ENCODE peak calls at places on chromosomes 1 and 21, in eight cellular contexts. One of them, this sample, is unnamed. For H3K9me3 and H3K4me1, the result is how much of the 10 kb centered on the place peaks cover.

GRCh38 chr1:151846062-151846568 is 6.5 kb upstream of the C2CD4D start:
- DNase-seq in pancreas: no peak
- DNase-seq in tibial artery: peak
- DNase-seq in adrenal gland: no peak
- DNase-seq in gastrocnemius medialis: no peak
- DNase-seq in colonic mucosa: no peak
- DNase-seq in right cardiac atrium: peak
- DNase-seq in effector memory CD4-positive, alpha-beta T cell: no peak
- DNase-seq in this sample: peak

GRCh38 chr1:98940680-98941079 is 64.0 kb downstream of the PLPPR5 start:
- DNase-seq in pancreas: no peak
- DNase-seq in tibial artery: no peak
- DNase-seq in adrenal gland: no peak
- DNase-seq in gastrocnemius medialis: no peak
- DNase-seq in colonic mucosa: no peak
- DNase-seq in right cardiac atrium: no peak
- DNase-seq in effector memory CD4-positive, alpha-beta T cell: no peak
- DNase-seq in this sample: peak

GRCh38 chr1:206105612-206106011 is 11.6 kb downstream of the AVPR1B start:
- DNase-seq in pancreas: no peak
- DNase-seq in tibial artery: no peak
- DNase-seq in adrenal gland: no peak
- DNase-seq in gastrocnemius medialis: no peak
- DNase-seq in colonic mucosa: no peak
- DNase-seq in right cardiac atrium: no peak
- DNase-seq in effector memory CD4-positive, alpha-beta T cell: no peak
- DNase-seq in this sample: no peak

GRCh38 chr1:160826546-160826945 is 30.6 kb downstream of the LY9 start:
- DNase-seq in pancreas: no peak
- DNase-seq in tibial artery: no peak
- DNase-seq in adrenal gland: no peak
- DNase-seq in gastrocnemius medialis: no peak
- DNase-seq in colonic mucosa: no peak
- DNase-seq in right cardiac atrium: no peak
- DNase-seq in effector memory CD4-positive, alpha-beta T cell: no peak
- DNase-seq in this sample: peak

GRCh38 chr1:155982106-155982505 is 3.8 kb upstream of the ARHGEF2 start:
- DNase-seq in pancreas: no peak
- DNase-seq in tibial artery: no peak
- DNase-seq in adrenal gland: no peak
- DNase-seq in gastrocnemius medialis: no peak
- DNase-seq in colonic mucosa: no peak
- DNase-seq in right cardiac atrium: no peak
- DNase-seq in effector memory CD4-positive, alpha-beta T cell: no peak
- DNase-seq in this sample: no peak

GRCh38 chr1:26317612-26318337 is at the start of gene CD52:
- DNase-seq in pancreas: no peak
- DNase-seq in tibial artery: no peak
- DNase-seq in adrenal gland: no peak
- DNase-seq in gastrocnemius medialis: no peak
- DNase-seq in colonic mucosa: no peak
- DNase-seq in right cardiac atrium: no peak
- DNase-seq in effector memory CD4-positive, alpha-beta T cell: peak
- DNase-seq in this sample: no peak

GRCh38 chr21:28479660-28480059 is 513.0 kb downstream of the LTN1 start:
- DNase-seq in pancreas: no peak
- DNase-seq in tibial artery: no peak
- DNase-seq in adrenal gland: no peak
- DNase-seq in gastrocnemius medialis: no peak
- DNase-seq in colonic mucosa: no peak
- DNase-seq in right cardiac atrium: no peak
- DNase-seq in effector memory CD4-positive, alpha-beta T cell: no peak
- DNase-seq in this sample: no peak

GRCh38 chr1:212721388-212722247 is 22.0 kb upstream of the BATF3 start:
- DNase-seq in pancreas: no peak
- DNase-seq in tibial artery: no peak
- DNase-seq in adrenal gland: no peak
- DNase-seq in gastrocnemius medialis: no peak
- DNase-seq in colonic mucosa: no peak
- DNase-seq in right cardiac atrium: no peak
- DNase-seq in effector memory CD4-positive, alpha-beta T cell: no peak
- DNase-seq in this sample: peak

GRCh38 chr1:92538413-92539061 is 51.8 kb upstream of the GFI1 start:
- DNase-seq in pancreas: no peak
- DNase-seq in tibial artery: no peak
- DNase-seq in adrenal gland: no peak
- DNase-seq in gastrocnemius medialis: no peak
- DNase-seq in colonic mucosa: no peak
- DNase-seq in right cardiac atrium: no peak
- DNase-seq in effector memory CD4-positive, alpha-beta T cell: no peak
- DNase-seq in this sample: no peak

GRCh38 chr1:40450491-40451237 is 388 bp downstream of the ZFP69B start:
- DNase-seq in pancreas: peak
- DNase-seq in tibial artery: no peak
- DNase-seq in adrenal gland: peak
- DNase-seq in gastrocnemius medialis: no peak
- DNase-seq in colonic mucosa: peak
- DNase-seq in right cardiac atrium: peak
- DNase-seq in effector memory CD4-positive, alpha-beta T cell: peak
- DNase-seq in this sample: no peak

GRCh38 chr1:225253784-225254183 is 174.1 kb downstream of the LBR start:
- DNase-seq in pancreas: no peak
- DNase-seq in tibial artery: no peak
- DNase-seq in adrenal gland: no peak
- DNase-seq in gastrocnemius medialis: no peak
- DNase-seq in colonic mucosa: no peak
- DNase-seq in right cardiac atrium: no peak
- DNase-seq in effector memory CD4-positive, alpha-beta T cell: no peak
- DNase-seq in this sample: no peak

GRCh38 chr1:18652791-18653190 is 22.1 kb downstream of the PAX7 start:
- DNase-seq in pancreas: no peak
- DNase-seq in tibial artery: no peak
- DNase-seq in adrenal gland: no peak
- DNase-seq in gastrocnemius medialis: no peak
- DNase-seq in colonic mucosa: no peak
- DNase-seq in right cardiac atrium: no peak
- DNase-seq in effector memory CD4-positive, alpha-beta T cell: no peak
- DNase-seq in this sample: no peak

GRCh38 chr1:1678581-1679380 is 13.8 kb downstream of the SLC35E2B start:
- DNase-seq in pancreas: peak
- DNase-seq in tibial artery: peak
- DNase-seq in adrenal gland: no peak
- DNase-seq in gastrocnemius medialis: no peak
- DNase-seq in colonic mucosa: peak
- DNase-seq in right cardiac atrium: peak
- DNase-seq in effector memory CD4-positive, alpha-beta T cell: no peak
- DNase-seq in this sample: no peak

GRCh38 chr1:203208181-203208580 is 21.3 kb downstream of the CHIT1 start:
- DNase-seq in pancreas: no peak
- DNase-seq in tibial artery: no peak
- DNase-seq in adrenal gland: no peak
- DNase-seq in gastrocnemius medialis: no peak
- DNase-seq in colonic mucosa: no peak
- DNase-seq in right cardiac atrium: no peak
- DNase-seq in effector memory CD4-positive, alpha-beta T cell: no peak
- DNase-seq in this sample: no peak

GRCh38 chr1:209756608-209757445 is 974 bp downstream of the TRAF3IP3 start:
- DNase-seq in pancreas: no peak
- DNase-seq in tibial artery: no peak
- DNase-seq in adrenal gland: peak
- DNase-seq in gastrocnemius medialis: no peak
- DNase-seq in colonic mucosa: no peak
- DNase-seq in right cardiac atrium: no peak
- DNase-seq in effector memory CD4-positive, alpha-beta T cell: no peak
- DNase-seq in this sample: no peak

GRCh38 chr1:20100632-20101355 is 18.5 kb downstream of the PLA2G2D start:
- DNase-seq in pancreas: no peak
- DNase-seq in tibial artery: no peak
- DNase-seq in adrenal gland: peak
- DNase-seq in gastrocnemius medialis: peak
- DNase-seq in colonic mucosa: peak
- DNase-seq in right cardiac atrium: no peak
- DNase-seq in effector memory CD4-positive, alpha-beta T cell: peak
- DNase-seq in this sample: peak

GRCh38 chr1:52348704-52349301 is 17.2 kb downstream of the CC2D1B start:
- DNase-seq in pancreas: no peak
- DNase-seq in tibial artery: no peak
- DNase-seq in adrenal gland: peak
- DNase-seq in gastrocnemius medialis: no peak
- DNase-seq in colonic mucosa: no peak
- DNase-seq in right cardiac atrium: no peak
- DNase-seq in effector memory CD4-positive, alpha-beta T cell: no peak
- DNase-seq in this sample: peak

GRCh38 chr1:79556189-79556588 is 549.7 kb upstream of the ADGRL4 start:
- DNase-seq in pancreas: no peak
- DNase-seq in tibial artery: no peak
- DNase-seq in adrenal gland: no peak
- DNase-seq in gastrocnemius medialis: no peak
- DNase-seq in colonic mucosa: no peak
- DNase-seq in right cardiac atrium: no peak
- DNase-seq in effector memory CD4-positive, alpha-beta T cell: no peak
- DNase-seq in this sample: no peak
- H3K9me3 ChIP-seq in pancreas: under half
- H3K9me3 ChIP-seq in tibial artery: under half
- H3K9me3 ChIP-seq in adrenal gland: under half
- H3K9me3 ChIP-seq in gastrocnemius medialis: under half
- H3K9me3 ChIP-seq in colonic mucosa: under half
- H3K9me3 ChIP-seq in right cardiac atrium: under half
- H3K9me3 ChIP-seq in effector memory CD4-positive, alpha-beta T cell: under half
- H3K9me3 ChIP-seq in this sample: under half

GRCh38 chr1:246790364-246790763 is 66.2 kb downstream of the SCCPDH start:
- DNase-seq in pancreas: no peak
- DNase-seq in tibial artery: peak
- DNase-seq in adrenal gland: no peak
- DNase-seq in gastrocnemius medialis: no peak
- DNase-seq in colonic mucosa: no peak
- DNase-seq in right cardiac atrium: no peak
- DNase-seq in effector memory CD4-positive, alpha-beta T cell: no peak
- DNase-seq in this sample: no peak

GRCh38 chr1:246788895-246789338 is 64.7 kb downstream of the SCCPDH start:
- DNase-seq in pancreas: no peak
- DNase-seq in tibial artery: peak
- DNase-seq in adrenal gland: no peak
- DNase-seq in gastrocnemius medialis: no peak
- DNase-seq in colonic mucosa: no peak
- DNase-seq in right cardiac atrium: no peak
- DNase-seq in effector memory CD4-positive, alpha-beta T cell: no peak
- DNase-seq in this sample: no peak

GRCh38 chr1:246790833-246791232 is 66.6 kb downstream of the SCCPDH start:
- DNase-seq in pancreas: no peak
- DNase-seq in tibial artery: peak
- DNase-seq in adrenal gland: no peak
- DNase-seq in gastrocnemius medialis: no peak
- DNase-seq in colonic mucosa: no peak
- DNase-seq in right cardiac atrium: no peak
- DNase-seq in effector memory CD4-positive, alpha-beta T cell: no peak
- DNase-seq in this sample: no peak

GRCh38 chr1:246791303-246791918 is 67.2 kb downstream of the SCCPDH start:
- DNase-seq in pancreas: no peak
- DNase-seq in tibial artery: peak
- DNase-seq in adrenal gland: no peak
- DNase-seq in gastrocnemius medialis: no peak
- DNase-seq in colonic mucosa: no peak
- DNase-seq in right cardiac atrium: no peak
- DNase-seq in effector memory CD4-positive, alpha-beta T cell: no peak
- DNase-seq in this sample: no peak

GRCh38 chr1:246789454-246790339 is 65.5 kb downstream of the SCCPDH start:
- DNase-seq in pancreas: no peak
- DNase-seq in tibial artery: peak
- DNase-seq in adrenal gland: no peak
- DNase-seq in gastrocnemius medialis: no peak
- DNase-seq in colonic mucosa: no peak
- DNase-seq in right cardiac atrium: no peak
- DNase-seq in effector memory CD4-positive, alpha-beta T cell: no peak
- DNase-seq in this sample: no peak
- H3K4me1 ChIP-seq in pancreas: under half
- H3K4me1 ChIP-seq in tibial artery: under half
- H3K4me1 ChIP-seq in adrenal gland: under half
- H3K4me1 ChIP-seq in gastrocnemius medialis: under half
- H3K4me1 ChIP-seq in colonic mucosa: under half
- H3K4me1 ChIP-seq in right cardiac atrium: under half
- H3K4me1 ChIP-seq in effector memory CD4-positive, alpha-beta T cell: under half
- H3K4me1 ChIP-seq in this sample: under half

DNA sequence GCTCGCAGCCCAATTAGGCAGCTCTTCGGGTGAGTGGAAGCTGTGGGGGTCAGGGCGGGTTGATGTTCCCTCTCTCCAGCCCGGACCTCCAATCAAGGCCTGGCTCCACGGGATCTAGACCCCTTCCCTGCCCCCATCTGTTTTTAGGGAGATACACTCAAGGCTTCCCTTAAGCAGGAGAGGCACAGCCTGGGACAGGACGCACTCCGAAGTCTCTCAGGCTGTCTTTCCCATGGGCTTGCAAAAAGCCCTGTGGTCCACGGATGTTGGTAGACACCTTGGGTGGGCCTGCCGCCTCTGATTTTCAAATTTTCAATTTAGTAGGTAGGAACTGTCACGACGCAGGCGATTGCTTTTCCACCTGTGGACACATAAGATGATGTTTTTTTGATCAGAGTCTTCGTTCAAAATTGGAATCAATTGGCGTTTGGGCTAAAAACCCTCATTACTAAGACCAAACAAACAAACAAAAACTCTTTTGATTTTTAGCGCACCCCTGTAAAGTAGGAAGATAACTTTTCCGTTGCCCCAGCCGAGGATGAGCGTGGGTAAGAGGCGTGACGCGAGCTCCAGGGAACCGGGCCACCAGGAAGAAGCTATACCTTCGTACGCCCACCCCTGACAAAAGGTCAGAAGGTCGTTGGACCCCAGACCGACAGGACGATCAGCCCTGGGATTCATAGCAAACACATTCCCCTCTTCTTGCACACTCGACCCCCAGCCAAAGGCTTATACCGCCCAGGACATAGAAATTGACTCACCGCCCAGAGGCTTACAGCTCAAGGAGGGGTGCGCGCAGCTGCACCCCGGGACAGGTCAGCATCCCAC is 2.4 kb upstream of the LHX8 start:
- DNase-seq in pancreas: no peak
- DNase-seq in tibial artery: no peak
- DNase-seq in adrenal gland: no peak
- DNase-seq in gastrocnemius medialis: no peak
- DNase-seq in colonic mucosa: no peak
- DNase-seq in right cardiac atrium: no peak
- DNase-seq in effector memory CD4-positive, alpha-beta T cell: no peak
- DNase-seq in this sample: no peak
- H3K9me3 ChIP-seq in pancreas: under half
- H3K9me3 ChIP-seq in tibial artery: under half
- H3K9me3 ChIP-seq in adrenal gland: under half
- H3K9me3 ChIP-seq in gastrocnemius medialis: under half
- H3K9me3 ChIP-seq in colonic mucosa: under half
- H3K9me3 ChIP-seq in right cardiac atrium: under half
- H3K9me3 ChIP-seq in effector memory CD4-positive, alpha-beta T cell: under half
- H3K9me3 ChIP-seq in this sample: under half

DNA sequence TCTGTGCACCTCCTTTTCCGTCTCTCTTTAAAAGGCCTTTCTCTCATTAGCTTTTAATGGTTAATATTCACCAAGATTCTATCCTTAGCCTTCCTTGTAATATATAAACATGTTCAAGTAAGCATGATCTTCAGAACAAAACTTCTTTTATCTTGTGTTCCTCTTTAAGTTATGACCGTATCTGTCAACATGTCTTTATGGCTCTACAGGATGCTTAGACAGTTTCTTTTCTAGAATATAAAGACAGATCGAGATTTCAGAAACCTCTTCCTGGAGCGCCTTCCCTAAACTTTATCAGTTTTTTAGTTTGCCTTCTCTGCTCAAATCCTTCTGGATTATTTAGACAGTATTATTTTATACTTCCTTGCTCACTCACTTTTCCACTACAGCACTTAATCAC is 7.2 kb downstream of the RO60 start:
- DNase-seq in pancreas: no peak
- DNase-seq in tibial artery: no peak
- DNase-seq in adrenal gland: no peak
- DNase-seq in gastrocnemius medialis: no peak
- DNase-seq in colonic mucosa: no peak
- DNase-seq in right cardiac atrium: no peak
- DNase-seq in effector memory CD4-positive, alpha-beta T cell: no peak
- DNase-seq in this sample: no peak
- H3K4me1 ChIP-seq in pancreas: under half
- H3K4me1 ChIP-seq in tibial artery: under half
- H3K4me1 ChIP-seq in adrenal gland: under half
- H3K4me1 ChIP-seq in gastrocnemius medialis: under half
- H3K4me1 ChIP-seq in colonic mucosa: under half
- H3K4me1 ChIP-seq in right cardiac atrium: under half
- H3K4me1 ChIP-seq in effector memory CD4-positive, alpha-beta T cell: under half
- H3K4me1 ChIP-seq in this sample: under half